ENCODE peak calls at places on chromosomes 4 and X, in six cellular contexts. G is MM.1S; D is A549; M is upper lobe of left lung; W is CD8-positive, alpha-beta T cell; T is MCF 10A. S is an unnamed sample.

GRCh38 chrX:107742754-107743191 is 32.8 kb downstream of the TSC22D3 start:
- DNase-seq in D (no peak), T (no peak), G (no peak), M (no peak), W (no peak), S (no peak)

GRCh38 chr4:106809083-106809482 is 227.0 kb downstream of the DKK2 start:
- DNase-seq in W (no peak), G (peak), M (no peak), T (peak), D (peak), S (no peak)

GRCh38 chrX:928606-929005 is 283.8 kb downstream of the CRLF2 start:
- DNase-seq in W (no peak), T (no peak), M (no peak), G (no peak), D (no peak), S (no peak)

GRCh38 chr4:37008199-37008598 is 236.3 kb upstream of the NWD2 start:
- DNase-seq in G (no peak), T (peak), D (peak), W (no peak), M (no peak), S (no peak)

GRCh38 chrX:7163146-7163677 is 15.3 kb upstream of the PUDP start:
- DNase-seq in M (no peak), D (no peak), W (no peak), G (no peak), T (no peak), S (no peak)

GRCh38 chr4:159607824-159608223 is 504.9 kb downstream of the RAPGEF2 start:
- DNase-seq in W (no peak), T (no peak), G (no peak), M (no peak), D (no peak), S (no peak)

GRCh38 chr4:176432811-176433540 is 113.2 kb downstream of the SPCS3 start:
- DNase-seq in W (no peak), M (no peak), D (no peak), G (no peak), T (no peak), S (no peak)

GRCh38 chr4:186067757-186068385 is 1.1 kb upstream of the TLR3 start:
- DNase-seq in G (peak), M (peak), W (peak), D (peak), T (peak), S (no peak)

GRCh38 chr4:32680946-32681345 is 1960.8 kb downstream of the PCDH7 start:
- DNase-seq in D (no peak), G (no peak), W (no peak), M (no peak), T (no peak), S (no peak)

GRCh38 chr4:124265701-124266100 is 446.8 kb downstream of the ANKRD50 start:
- DNase-seq in T (no peak), G (no peak), W (no peak), D (no peak), M (no peak), S (no peak)

GRCh38 chr4:146435962-146436361 is 85.8 kb downstream of the SLC10A7 start:
- DNase-seq in D (no peak), W (no peak), M (no peak), G (no peak), T (no peak), S (no peak)

GRCh38 chrX:41384041-41384705 is 50.2 kb downstream of the DDX3X start:
- DNase-seq in T (peak), G (no peak), M (peak), D (peak), W (no peak), S (no peak)

GRCh38 chr4:70392057-70392776 is 5.5 kb upstream of the OPRPN start:
- DNase-seq in G (peak), D (no peak), W (no peak), M (no peak), T (no peak), S (no peak)

GRCh38 chr4:171793723-171794122 is 19.5 kb upstream of the GALNTL6 start:
- DNase-seq in G (no peak), M (no peak), D (no peak), T (no peak), W (no peak), S (no peak)

GRCh38 chr4:26937136-26937535 is 76.5 kb downstream of the STIM2 start:
- DNase-seq in W (no peak), G (no peak), M (no peak), D (no peak), T (no peak), S (no peak)

GRCh38 chr4:111323496-111323895 is 700.6 kb upstream of the PITX2 start:
- DNase-seq in T (peak), G (no peak), W (no peak), M (no peak), D (no peak), S (no peak)

GRCh38 chr4:56051049-56051709 is 102.4 kb downstream of the CEP135 start:
- DNase-seq in G (no peak), T (no peak), D (no peak), M (no peak), W (no peak), S (no peak)

GRCh38 chrX:47217121-47217851 is 1.2 kb upstream of the CDK16 start:
- DNase-seq in W (no peak), D (no peak), M (peak), G (no peak), T (peak), S (no peak)

GRCh38 chrX:29634516-29634915 is 580.8 kb upstream of the MAGEB2 start:
- DNase-seq in T (no peak), G (no peak), M (no peak), D (no peak), W (no peak), S (no peak)

GRCh38 chr4:159046683-159047082 is 56.2 kb upstream of the RAPGEF2 start:
- DNase-seq in T (no peak), G (no peak), D (no peak), W (no peak), M (no peak), S (no peak)

DNA sequence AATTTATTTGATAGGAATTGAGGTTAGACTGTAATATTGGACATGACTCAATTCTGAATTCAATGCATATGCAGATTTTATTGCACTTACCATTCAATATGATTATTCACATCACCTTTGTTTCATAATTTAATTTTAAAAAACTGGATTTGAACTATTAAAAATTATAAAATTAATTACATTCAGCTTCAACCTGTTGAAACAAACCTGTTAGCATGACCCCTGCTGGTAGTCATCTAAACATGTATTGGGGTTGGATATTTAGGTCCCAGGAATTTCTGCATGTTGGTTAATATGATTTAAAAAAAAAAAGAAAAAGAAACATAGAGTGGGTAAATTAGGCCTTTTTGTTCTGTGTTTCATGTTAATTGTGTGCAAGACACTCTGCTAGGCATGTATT is 85.9 kb downstream of the ARSJ start:
- DNase-seq in W (no peak), T (peak), M (no peak), G (peak), D (no peak), S (no peak)
- TF ChIP-seq CTCF in W (no peak), T (peak), M (no peak), G (peak), D (no peak), S (peak)

DNA sequence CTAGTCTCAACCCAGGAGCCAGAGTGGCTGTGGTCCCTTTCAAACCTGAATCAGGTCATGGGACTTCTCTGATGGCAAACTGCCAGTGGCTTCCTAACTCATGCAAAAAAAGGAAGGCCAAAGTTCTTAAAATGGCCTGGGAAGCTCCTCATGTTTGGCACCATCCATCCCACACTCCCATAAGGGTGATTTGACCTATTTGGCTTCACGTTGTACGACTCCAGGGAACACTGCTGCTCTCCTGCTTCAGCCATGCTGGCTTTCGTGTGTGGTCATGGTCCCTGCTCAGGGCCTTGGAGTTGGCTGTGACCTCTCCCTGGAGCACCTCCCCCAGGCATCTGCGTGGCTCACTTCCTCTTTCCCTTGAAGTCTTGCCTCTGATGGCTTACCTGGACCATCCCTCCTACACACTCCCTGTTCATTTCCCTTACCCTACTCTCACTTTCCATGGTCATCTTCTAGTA is 12.8 kb upstream of the TMSB4X start:
- DNase-seq in W (no peak), D (no peak), T (no peak), M (peak), G (no peak), S (no peak)
- TF ChIP-seq CTCF in W (no peak), D (no peak), T (no peak), M (no peak), G (no peak), S (no peak)

GRCh38 chr4:24126776-24127175 is 236.9 kb upstream of the PPARGC1A start:
- DNase-seq in D (no peak), G (no peak), W (no peak), T (no peak), M (no peak), S (no peak)

GRCh38 chr4:24137596-24137962 is 247.7 kb upstream of the PPARGC1A start:
- DNase-seq in W (no peak), G (no peak), T (no peak), D (no peak), M (no peak), S (no peak)

GRCh38 chr4:24137963-24138601 is 248.2 kb upstream of the PPARGC1A start:
- DNase-seq in W (no peak), G (no peak), M (no peak), T (peak), D (no peak), S (no peak)

GRCh38 chr4:24130637-24131036 is 240.8 kb upstream of the PPARGC1A start:
- DNase-seq in M (no peak), W (no peak), T (no peak), D (no peak), G (no peak), S (no peak)

DNA sequence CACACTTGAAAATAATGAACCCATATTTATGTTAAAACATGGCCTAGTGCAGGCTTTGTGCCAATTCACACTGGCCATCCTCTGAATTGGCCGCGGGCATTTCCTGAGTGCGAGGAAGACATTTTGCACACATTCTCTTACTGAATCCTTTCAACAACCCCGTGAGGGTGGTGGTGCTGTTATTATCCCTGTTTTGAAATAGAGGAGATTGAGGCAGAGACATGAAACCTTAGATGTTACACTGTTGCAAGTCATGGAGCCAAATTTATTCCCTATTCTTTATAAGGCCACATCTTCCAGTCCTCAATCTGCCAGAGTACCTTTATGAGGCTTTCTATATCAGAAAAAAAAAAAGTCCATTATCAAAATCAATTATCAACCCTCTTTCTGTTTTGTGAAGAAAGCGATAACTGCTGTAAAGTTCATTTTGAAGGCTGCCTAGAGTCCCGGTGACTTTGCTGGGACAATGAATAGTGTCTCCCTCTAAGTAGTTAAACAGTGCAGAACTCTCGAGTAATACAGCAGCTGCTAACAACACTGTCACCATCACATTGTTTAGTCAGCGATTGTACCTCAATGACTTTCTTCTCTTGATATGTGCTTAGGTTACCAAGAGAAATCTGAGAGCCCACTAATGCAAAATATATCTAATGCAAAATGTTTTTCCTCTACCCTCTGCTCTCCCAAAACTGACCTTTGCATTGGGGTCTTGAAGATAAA is 242.3 kb upstream of the PPARGC1A start:
- DNase-seq in G (no peak), T (no peak), W (no peak), D (no peak), M (no peak), S (no peak)
- TF ChIP-seq CTCF in G (no peak), T (no peak), W (no peak), D (no peak), M (no peak), S (no peak)

DNA sequence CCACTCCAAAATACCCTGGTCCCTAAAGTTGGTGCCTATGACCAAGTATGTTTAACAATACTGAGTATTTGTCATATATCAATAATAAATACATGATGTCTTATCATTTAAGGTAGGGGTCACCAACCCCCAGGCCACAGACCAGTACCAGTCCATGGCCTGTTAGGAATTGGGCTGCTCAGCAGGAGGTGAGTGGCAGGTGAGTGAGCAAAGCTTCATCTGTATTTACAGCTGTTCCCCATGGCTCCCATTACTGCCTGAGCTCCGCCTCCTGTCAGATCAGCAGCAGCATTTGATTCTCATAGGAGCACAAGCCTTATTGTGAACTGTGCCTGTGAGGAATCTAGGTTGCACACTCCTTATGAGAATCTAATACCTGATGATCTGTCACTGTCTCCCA is 126.2 kb downstream of the HNRNPD start:
- DNase-seq in M (no peak), D (no peak), G (no peak), T (no peak), W (no peak), S (no peak)
- TF ChIP-seq CTCF in M (no peak), D (no peak), G (no peak), T (no peak), W (no peak), S (no peak)

GRCh38 chr4:152910521-152910920 is 25.6 kb upstream of the FHDC1 start:
- DNase-seq in D (no peak), G (no peak), M (no peak), T (no peak), W (no peak), S (no peak)
- TF ChIP-seq CTCF in D (no peak), G (no peak), M (no peak), T (no peak), W (no peak), S (peak)

GRCh38 chr4:99120501-99120900 is 23.6 kb downstream of the ADH4 start:
- DNase-seq in G (no peak), T (no peak), M (no peak), D (no peak), W (no peak), S (no peak)

GRCh38 chr4:99117876-99118693 is 26.0 kb downstream of the ADH4 start:
- DNase-seq in M (no peak), G (peak), D (peak), T (peak), W (no peak), S (no peak)
- TF ChIP-seq CTCF in M (no peak), G (peak), D (peak), T (peak), W (peak), S (peak)

GRCh38 chr4:7335363-7336066 is 99.2 kb downstream of the PSAPL1 start:
- DNase-seq in M (peak), T (peak), W (no peak), G (peak), D (peak), S (no peak)
- TF ChIP-seq CTCF in M (peak), T (peak), W (no peak), G (peak), D (peak), S (peak)

DNA sequence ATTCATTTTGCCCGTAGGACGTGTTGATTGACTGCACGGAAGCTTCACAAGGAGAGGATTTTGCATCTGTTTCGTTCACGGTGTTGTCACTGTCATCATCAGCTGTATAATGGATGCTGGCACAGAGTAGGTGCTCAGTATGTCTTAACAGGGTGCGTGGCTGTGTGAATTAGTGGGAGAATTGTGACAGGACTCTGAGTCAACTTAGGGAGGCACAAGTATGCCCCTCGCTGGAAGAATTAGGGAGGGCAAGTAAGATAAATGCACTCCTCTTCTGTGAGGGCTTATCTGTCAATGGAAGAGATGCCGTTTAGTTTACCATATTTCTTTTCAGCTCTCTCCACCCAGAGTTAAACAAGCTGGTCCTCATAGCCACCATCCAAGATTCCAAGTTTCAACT is 107.2 kb downstream of the TRIML1 start:
- DNase-seq in G (no peak), D (peak), M (no peak), W (no peak), T (peak), S (no peak)
- TF ChIP-seq CTCF in G (no peak), D (no peak), M (no peak), W (no peak), T (no peak), S (peak)

S was measured in type B pancreatic cell.